ENCODE peak calls at places on chromosome 6, in six cellular contexts. F is psoas muscle, E is transverse colon, O is endodermal cell, U is PC-3, N is mammary epithelial cell. W is an unnamed sample. For H3K4me1, the result is how much of the 10 kb centered on the place peaks cover.

GRCh38 chr6:152136449-152136825 is 329.0 kb downstream of the ESR1 start:
- DNase-seq in N (no peak), O (no peak), U (peak), F (no peak), E (no peak), W (no peak)

GRCh38 chr6:71645299-71645698 is 241.1 kb upstream of the RIMS1 start:
- DNase-seq in F (no peak), E (no peak), U (no peak), O (no peak), N (no peak), W (no peak)

GRCh38 chr6:586553-586952 is 70.3 kb downstream of the HUS1B start:
- DNase-seq in U (no peak), E (no peak), F (no peak), O (no peak), N (peak), W (peak)

GRCh38 chr6:98759459-98759858 is 74.9 kb upstream of the POU3F2 start:
- DNase-seq in O (no peak), U (no peak), N (no peak), E (no peak), F (no peak), W (no peak)

GRCh38 chr6:143540192-143540591 is 28.7 kb upstream of the FUCA2 start:
- DNase-seq in O (no peak), E (no peak), N (no peak), U (no peak), F (no peak), W (no peak)

GRCh38 chr6:144036064-144036873 is 28.2 kb upstream of the PLAGL1 start:
- DNase-seq in O (peak), U (no peak), E (peak), F (peak), N (no peak), W (no peak)

GRCh38 chr6:39934060-39934757 is at the start of gene MOCS1:
- DNase-seq in O (peak), F (peak), N (peak), E (peak), U (peak), W (no peak)

GRCh38 chr6:117548797-117549301 is 53.5 kb downstream of the GOPC start:
- DNase-seq in O (no peak), E (no peak), N (peak), F (no peak), U (peak), W (peak)

GRCh38 chr6:168060521-168060931 is 18.5 kb downstream of the FRMD1 start:
- DNase-seq in O (peak), E (peak), N (peak), F (peak), U (peak), W (no peak)

GRCh38 chr6:107866606-107867301 is 42.6 kb upstream of the SCML4 start:
- DNase-seq in U (peak), O (no peak), E (no peak), F (no peak), N (peak), W (no peak)

GRCh38 chr6:28864321-28864923 is 59.4 kb downstream of the TRIM27 start:
- DNase-seq in U (no peak), F (no peak), E (no peak), O (no peak), N (no peak), W (peak)

GRCh38 chr6:127404594-127405178 is 54.5 kb downstream of the KIAA0408 start:
- DNase-seq in O (no peak), N (no peak), F (no peak), E (no peak), U (peak), W (no peak)

GRCh38 chr6:44116643-44117382 is 10.4 kb downstream of the MRPL14 start:
- DNase-seq in O (no peak), U (peak), N (peak), F (no peak), E (no peak), W (peak)

GRCh38 chr6:75244063-75244575 is 518 bp upstream of the COX7A2 start:
- DNase-seq in E (no peak), F (no peak), N (no peak), O (peak), U (no peak), W (no peak)

GRCh38 chr6:25363429-25363828 is 84.3 kb downstream of the CARMIL1 start:
- DNase-seq in E (no peak), U (no peak), F (no peak), N (no peak), O (no peak), W (no peak)

GRCh38 chr6:49025273-49026240 is 437.5 kb downstream of the MMUT start:
- DNase-seq in F (no peak), O (no peak), U (peak), E (no peak), N (peak), W (peak)

GRCh38 chr6:100088009-100088408 is 94.0 kb upstream of the MCHR2 start:
- DNase-seq in F (no peak), U (peak), O (no peak), N (peak), E (no peak), W (no peak)

GRCh38 chr6:39847216-39847615 is 55.0 kb downstream of the DAAM2 start:
- DNase-seq in U (no peak), E (no peak), O (peak), N (no peak), F (no peak), W (no peak)

GRCh38 chr6:113172531-113172966 is 684.6 kb upstream of the MARCKS start:
- DNase-seq in N (no peak), U (no peak), F (no peak), E (peak), O (no peak), W (no peak)

GRCh38 chr6:162165479-162165878 is 562.1 kb downstream of the PRKN start:
- DNase-seq in U (no peak), N (no peak), O (no peak), E (no peak), F (no peak), W (no peak)

GRCh38 chr6:1436334-1437306 is 47.2 kb downstream of the FOXF2 start:
- DNase-seq in O (peak), U (peak), F (no peak), N (peak), E (peak), W (peak)

GRCh38 chr6:37049990-37050853 is 44.8 kb downstream of the FGD2 start:
- DNase-seq in O (no peak), U (no peak), N (no peak), E (peak), F (peak), W (no peak)

GRCh38 chr6:170045563-170045960 is 245.3 kb downstream of the DLL1 start:
- DNase-seq in F (no peak), E (no peak), N (no peak), O (no peak), U (no peak), W (no peak)

GRCh38 chr6:16690244-16691142 is 70.8 kb downstream of the ATXN1 start:
- DNase-seq in O (no peak), F (no peak), N (peak), U (peak), E (no peak), W (no peak)

GRCh38 chr6:72413884-72414283 is 208.0 kb upstream of the KCNQ5 start:
- DNase-seq in F (no peak), E (peak), U (peak), N (no peak), O (no peak), W (no peak)

GRCh38 chr6:25056130-25056529 is 120.4 kb upstream of the RIPOR2 start:
- DNase-seq in F (no peak), O (no peak), U (no peak), N (no peak), E (peak), W (no peak)

GRCh38 chr6:107624541-107624940 is 134.6 kb downstream of the SOBP start:
- DNase-seq in N (peak), O (no peak), F (no peak), E (no peak), U (peak), W (peak)

GRCh38 chr6:148689168-148689567 is 57.7 kb upstream of the UST start:
- DNase-seq in O (no peak), E (no peak), N (no peak), U (no peak), F (no peak), W (peak)

GRCh38 chr6:112018619-112019416 is 35.1 kb upstream of the CCN6 start:
- DNase-seq in N (no peak), U (peak), F (no peak), E (no peak), O (peak), W (no peak)

GRCh38 chr6:101614774-101615173 is 221.3 kb downstream of the GRIK2 start:
- DNase-seq in O (no peak), U (peak), E (no peak), F (no peak), N (peak), W (peak)

GRCh38 chr6:32815115-32815514 is 1.7 kb downstream of the HLA-DOB start:
- DNase-seq in N (peak), O (no peak), F (no peak), E (no peak), U (no peak), W (no peak)
- H3K27ac ChIP-seq in N (no peak), O (no peak), F (no peak), E (no peak), U (no peak), W (no peak)

DNA sequence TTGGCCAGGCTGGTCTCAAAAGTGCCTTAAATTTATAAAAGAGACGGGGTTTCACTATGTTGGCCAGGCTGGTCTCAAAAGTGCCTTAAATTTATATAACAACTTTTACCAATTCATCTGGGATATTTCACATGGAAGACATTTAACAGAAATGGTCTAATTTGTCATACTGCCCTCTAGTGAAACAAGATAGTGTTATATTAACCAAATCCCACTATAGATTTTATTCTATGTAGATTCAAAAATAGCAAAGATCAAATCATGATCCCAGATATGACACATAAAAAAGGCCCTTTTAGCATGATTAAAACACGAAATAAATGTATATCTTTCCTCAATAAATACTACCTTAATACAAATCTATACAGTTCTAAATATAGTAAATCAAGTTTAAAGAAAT is 102.8 kb upstream of the TFAP2D start:
- DNase-seq in E (no peak), O (no peak), F (no peak), U (peak), N (no peak), W (no peak)
- TF ChIP-seq CTCF in E (no peak), O (peak), F (no peak), U (peak), N (peak), W (peak)

GRCh38 chr6:14797875-14798593 is 447.8 kb upstream of the JARID2 start:
- DNase-seq in O (peak), U (no peak), E (no peak), F (no peak), N (no peak), W (no peak)

GRCh38 chr6:14798996-14799588 is 446.8 kb upstream of the JARID2 start:
- DNase-seq in F (no peak), O (no peak), N (no peak), E (no peak), U (no peak), W (no peak)

GRCh38 chr6:14796974-14797762 is 448.7 kb upstream of the JARID2 start:
- DNase-seq in U (no peak), N (no peak), E (no peak), O (no peak), F (no peak), W (peak)

GRCh38 chr6:14799928-14800327 is 445.9 kb upstream of the JARID2 start:
- DNase-seq in E (peak), U (peak), O (peak), N (peak), F (peak), W (peak)

GRCh38 chr6:14798594-14798982 is 447.3 kb upstream of the JARID2 start:
- DNase-seq in F (no peak), N (no peak), U (no peak), E (no peak), O (no peak), W (no peak)
- H3K4me1 ChIP-seq in F (under half), N (under half), U (under half), E (under half), O (under half), W (under half)

GRCh38 chr6:88494401-88495140 is 328.4 kb upstream of the CNR1 start:
- DNase-seq in E (no peak), F (no peak), O (no peak), N (no peak), U (no peak), W (no peak)
- H3K27ac ChIP-seq in E (no peak), F (no peak), O (no peak), N (no peak), U (no peak), W (no peak)

GRCh38 chr6:21381336-21381963 is 212.1 kb upstream of the SOX4 start:
- DNase-seq in E (no peak), F (no peak), U (peak), O (no peak), N (no peak), W (no peak)

GRCh38 chr6:21384211-21384610 is 209.3 kb upstream of the SOX4 start:
- DNase-seq in U (peak), O (no peak), E (no peak), F (no peak), N (no peak), W (no peak)

GRCh38 chr6:21383499-21384085 is 210.0 kb upstream of the SOX4 start:
- DNase-seq in N (no peak), U (no peak), O (peak), F (no peak), E (no peak), W (no peak)

GRCh38 chr6:21386744-21387143 is 206.8 kb upstream of the SOX4 start:
- DNase-seq in N (no peak), E (no peak), U (peak), O (peak), F (no peak), W (peak)

DNA sequence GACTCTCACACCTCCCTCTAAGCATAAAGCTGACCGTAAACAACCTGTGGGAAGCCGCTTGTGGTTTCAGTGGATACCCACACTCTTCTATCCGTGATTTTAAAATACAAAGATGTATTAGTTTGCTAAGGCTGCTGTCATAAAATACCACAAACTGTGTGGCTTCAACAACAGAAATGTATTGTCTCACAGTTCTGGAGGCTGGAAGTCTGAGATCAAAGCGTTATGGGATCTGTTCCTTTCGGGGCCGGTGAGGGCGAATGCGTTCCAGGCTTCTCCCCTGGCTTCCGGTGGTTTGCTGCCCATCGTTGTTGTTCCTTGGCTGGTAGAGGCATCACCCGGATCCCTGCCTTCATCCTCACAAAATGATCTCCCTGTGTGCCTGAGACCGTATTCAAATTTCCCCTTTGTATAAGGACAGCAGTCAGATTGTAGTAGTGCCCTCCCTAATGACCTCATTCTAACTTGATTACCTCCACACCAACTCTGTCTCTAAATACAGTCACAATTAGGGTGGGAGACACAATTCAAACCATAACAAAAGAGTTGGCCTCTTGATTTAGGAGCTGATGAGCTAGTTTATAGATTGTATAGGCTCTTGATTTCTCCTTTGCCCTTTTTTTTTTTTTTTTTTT is 210.6 kb upstream of the SOX4 start:
- DNase-seq in F (no peak), O (peak), N (no peak), E (no peak), U (no peak), W (no peak)
- TF ChIP-seq CTCF in F (no peak), O (no peak), N (no peak), E (no peak), U (no peak), W (no peak)

DNA sequence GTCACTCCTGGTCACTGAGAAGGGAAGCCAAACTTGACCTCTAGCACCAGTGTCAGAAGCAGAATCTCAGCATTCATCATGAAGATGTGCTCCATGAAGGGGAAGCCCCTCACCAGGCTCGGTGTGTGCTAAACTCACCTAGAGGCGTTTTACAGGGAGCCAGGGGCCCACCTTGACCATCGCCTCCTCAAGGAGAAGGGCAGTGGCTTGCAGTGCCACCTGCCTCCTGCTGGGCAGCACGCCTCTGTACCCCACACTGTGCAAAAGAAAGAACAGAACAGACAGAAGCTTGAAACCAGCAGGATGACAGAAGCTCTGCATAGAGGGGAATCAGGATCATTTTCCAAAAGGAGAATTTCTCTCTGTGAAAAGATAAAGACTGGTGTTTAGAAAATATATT is 39.7 kb downstream of the NOX3 start:
- DNase-seq in O (no peak), U (no peak), N (no peak), F (no peak), E (no peak), W (no peak)
- H3K4me1 ChIP-seq in O (under half), U (under half), N (under half), F (under half), E (under half), W (under half)

W was measured in foreskin keratinocyte.